ENCODE peak calls at places on chromosomes 5 and 9, in six cellular contexts. Z is stromal cell of bone marrow; T is GM13977; I is astrocyte of the spinal cord; C is activated naive CD8-positive, alpha-beta T cell treated with anti-CD3 and anti-CD28 coated beads, Interleukin-2, amount 10 ng/mL, durations not matched to agents 7 days and 5 days; H is head of caudate nucleus. R is an unnamed sample.
A peak's percentile ranks its signal among the peaks of the same experiment; 100 is the strongest.

GRCh38 chr9:110744753-110745522 is 76.3 kb downstream of the MUSK start:
- DNase-seq in Z (peak; percentile 98), T (no peak), I (peak; percentile 98), C (no peak), H (no peak), R (peak; percentile 26)

GRCh38 chr5:139862803-139863202 is 67.2 kb downstream of the PSD2 start:
- DNase-seq in Z (no peak), T (no peak), I (no peak), C (no peak), H (no peak), R (no peak)

GRCh38 chr9:89213481-89213880 is 34.9 kb upstream of the SHC3 start:
- DNase-seq in Z (no peak), T (no peak), I (no peak), C (no peak), H (no peak), R (no peak)

GRCh38 chr5:170159947-170160346 is 54.2 kb downstream of the FOXI1 start:
- DNase-seq in Z (no peak), T (no peak), I (no peak), C (no peak), H (no peak), R (no peak)

GRCh38 chr9:38176256-38176655 is 107.2 kb upstream of the SHB start:
- DNase-seq in Z (no peak), T (no peak), I (no peak), C (no peak), H (no peak), R (no peak)

GRCh38 chr5:86918246-86918645 is 300.5 kb downstream of the COX7C start:
- DNase-seq in Z (no peak), T (no peak), I (no peak), C (no peak), H (no peak), R (no peak)

GRCh38 chr9:75826292-75826691 is 64.2 kb upstream of the PCSK5 start:
- DNase-seq in Z (no peak), T (no peak), I (no peak), C (no peak), H (no peak), R (no peak)

GRCh38 chr9:121773286-121773953 is 122.0 kb downstream of the DAB2IP start:
- DNase-seq in Z (no peak), T (no peak), I (no peak), C (no peak), H (peak; percentile 12), R (peak; percentile 12)

GRCh38 chr5:159242153-159242552 is 20.9 kb upstream of the UBLCP1 start:
- DNase-seq in Z (no peak), T (no peak), I (no peak), C (no peak), H (no peak), R (no peak)

GRCh38 chr5:41510176-41510831 is at the start of gene PLCXD3:
- DNase-seq in Z (no peak), T (no peak), I (peak; percentile 4), C (peak; percentile 20), H (peak; percentile 12), R (peak; percentile 67)

GRCh38 chr9:6502399-6502798 is 89.4 kb downstream of the UHRF2 start:
- DNase-seq in Z (no peak), T (no peak), I (no peak), C (no peak), H (no peak), R (no peak)

GRCh38 chr5:143629871-143630658 is 181.9 kb upstream of the HMHB1 start:
- DNase-seq in Z (no peak), T (no peak), I (peak; percentile 58), C (no peak), H (no peak), R (no peak)

GRCh38 chr5:169650701-169651331 is 13.7 kb downstream of the DOCK2 start:
- DNase-seq in Z (no peak), T (peak; percentile 48), I (peak; percentile 50), C (no peak), H (no peak), R (no peak)

GRCh38 chr9:111179577-111179976 is 141.3 kb upstream of the LPAR1 start:
- DNase-seq in Z (no peak), T (no peak), I (peak; percentile 32), C (no peak), H (no peak), R (no peak)

GRCh38 chr9:91771027-91771426 is 179.0 kb downstream of the ROR2 start:
- DNase-seq in Z (peak; percentile 78), T (no peak), I (peak; percentile 87), C (no peak), H (no peak), R (peak; percentile 54)

GRCh38 chr9:129836342-129837007 is 1.2 kb downstream of the USP20 start:
- DNase-seq in Z (no peak), T (peak; percentile 49), I (no peak), C (peak; percentile 50), H (no peak), R (no peak)

GRCh38 chr5:176596689-176597416 is 13.1 kb downstream of the GPRIN1 start:
- DNase-seq in Z (no peak), T (peak; percentile 86), I (no peak), C (peak; percentile 80), H (no peak), R (no peak)

GRCh38 chr5:108769352-108769751 is 21.7 kb downstream of the FER start:
- DNase-seq in Z (no peak), T (no peak), I (no peak), C (no peak), H (no peak), R (no peak)

GRCh38 chr5:114789773-114790402 is 379.8 kb downstream of the TRIM36 start:
- DNase-seq in Z (peak; percentile 2), T (peak; percentile 37), I (no peak), C (no peak), H (no peak), R (no peak)

GRCh38 chr9:88803551-88804288 is 187.5 kb upstream of the S1PR3 start:
- DNase-seq in Z (no peak), T (no peak), I (no peak), C (no peak), H (no peak), R (no peak)

GRCh38 chr9:114474425-114474824 is 30.8 kb downstream of the WHRN start:
- DNase-seq in Z (no peak), T (no peak), I (no peak), C (no peak), H (no peak), R (no peak)

GRCh38 chr9:68560131-68560844 is 19.6 kb upstream of the TMEM252 start:
- DNase-seq in Z (peak; percentile 53), T (peak; percentile 50), I (peak; percentile 54), C (peak; percentile 42), H (no peak), R (peak; percentile 59)

GRCh38 chr9:15975101-15975778 is 422.4 kb downstream of the CCDC171 start:
- DNase-seq in Z (no peak), T (no peak), I (no peak), C (no peak), H (no peak), R (no peak)

GRCh38 chr5:24162343-24162742 is 482.4 kb downstream of the CDH10 start:
- DNase-seq in Z (no peak), T (no peak), I (no peak), C (no peak), H (no peak), R (no peak)

GRCh38 chr9:129081388-129081889 is 528 bp downstream of the DOLPP1 start:
- DNase-seq in Z (no peak), T (peak; percentile 97), I (no peak), C (no peak), H (peak; percentile 32), R (no peak)

GRCh38 chr9:16868706-16869105 is 1.8 kb downstream of the BNC2 start:
- DNase-seq in Z (no peak), T (no peak), I (peak; percentile 47), C (no peak), H (no peak), R (no peak)

GRCh38 chr5:55278778-55279177 is 28.7 kb downstream of the DHX29 start:
- DNase-seq in Z (peak; percentile 66), T (no peak), I (peak; percentile 9), C (no peak), H (no peak), R (no peak)

GRCh38 chr5:3531320-3531986 is 64.2 kb upstream of the IRX1 start:
- DNase-seq in Z (no peak), T (no peak), I (no peak), C (no peak), H (no peak), R (no peak)

GRCh38 chr9:21095561-21095960 is 17.8 kb upstream of the IFNB1 start:
- DNase-seq in Z (no peak), T (no peak), I (no peak), C (no peak), H (no peak), R (no peak)

GRCh38 chr5:102792705-102793104 is 37.6 kb downstream of the PAM start:
- DNase-seq in Z (no peak), T (no peak), I (no peak), C (no peak), H (no peak), R (no peak)

GRCh38 chr9:94002316-94003140 is 47.4 kb upstream of the BARX1 start:
- DNase-seq in Z (no peak), T (peak; percentile 43), I (peak; percentile 57), C (no peak), H (no peak), R (no peak)

GRCh38 chr9:126638571-126639132 is 24.9 kb downstream of the LMX1B start:
- DNase-seq in Z (no peak), T (no peak), I (no peak), C (no peak), H (peak; percentile 39), R (no peak)

GRCh38 chr5:114649878-114650277 is 288.0 kb downstream of the KCNN2 start:
- DNase-seq in Z (no peak), T (no peak), I (no peak), C (no peak), H (no peak), R (no peak)

GRCh38 chr5:123176224-123176937 is 87.3 kb downstream of the PRDM6 start:
- DNase-seq in Z (no peak), T (no peak), I (no peak), C (no peak), H (no peak), R (no peak)

GRCh38 chr5:34534237-34535108 is 121.7 kb upstream of the RAI14 start:
- DNase-seq in Z (peak; percentile 73), T (peak; percentile 28), I (peak; percentile 92), C (no peak), H (no peak), R (no peak)

GRCh38 chr5:83096660-83097334 is 19.4 kb downstream of the XRCC4 start:
- DNase-seq in Z (no peak), T (no peak), I (peak; percentile 5), C (no peak), H (no peak), R (no peak)

GRCh38 chr5:122723606-122724352 is 51.1 kb upstream of the SNX2 start:
- DNase-seq in Z (peak; percentile 90), T (peak; percentile 62), I (peak; percentile 85), C (no peak), H (no peak), R (no peak)